ENCODE peak calls at places on chromosomes 6 and 20, in seven cellular contexts. W, H, U, N, A, P and D are unnamed samples.

GRCh38 chr6:82781805-82782204 is 283.8 kb downstream of the UBE3D start:
- DNase-seq in U (no peak), P (no peak), A (no peak), N (no peak), H (no peak), W (no peak), D (no peak)

GRCh38 chr6:142395768-142396231 is 94.0 kb downstream of the ADGRG6 start:
- DNase-seq in H (no peak), P (no peak), U (no peak), N (no peak), A (no peak), W (no peak), D (no peak)

GRCh38 chr20:50913976-50914375 is 17.3 kb downstream of the ADNP start:
- DNase-seq in N (no peak), A (no peak), U (no peak), H (no peak), P (peak), W (no peak), D (peak)

GRCh38 chr6:136635615-136636014 is 85.4 kb upstream of the MAP7 start:
- DNase-seq in P (no peak), A (no peak), H (no peak), U (no peak), W (no peak), N (no peak), D (no peak)

GRCh38 chr20:35956616-35957015 is 2.3 kb upstream of the SCAND1 start:
- DNase-seq in P (no peak), A (no peak), N (no peak), W (no peak), H (no peak), U (no peak), D (no peak)

GRCh38 chr6:79868098-79868722 is 79.1 kb downstream of the ELOVL4 start:
- DNase-seq in W (no peak), P (peak), N (peak), H (no peak), U (no peak), A (peak), D (peak)

GRCh38 chr20:44776977-44777376 is 31.3 kb downstream of the KCNK15 start:
- DNase-seq in W (no peak), N (peak), U (no peak), A (no peak), H (no peak), P (peak), D (no peak)

GRCh38 chr6:37731888-37732287 is 34.2 kb upstream of the MDGA1 start:
- DNase-seq in A (peak), P (peak), N (peak), W (no peak), H (no peak), U (no peak), D (no peak)

GRCh38 chr20:21510995-21511394 is 2.9 kb downstream of the NKX2-2 start:
- DNase-seq in U (no peak), P (no peak), W (no peak), A (no peak), H (no peak), N (peak), D (no peak)

GRCh38 chr6:170110201-170111140 is 180.4 kb downstream of the DLL1 start:
- DNase-seq in N (peak), W (peak), P (no peak), H (no peak), A (no peak), U (no peak), D (no peak)

GRCh38 chr6:129475477-129476247 is 234.3 kb downstream of the ARHGAP18 start:
- DNase-seq in A (no peak), H (no peak), N (peak), U (no peak), P (no peak), W (no peak), D (no peak)

GRCh38 chr20:62395311-62396242 is 8.7 kb downstream of the RPS21 start:
- DNase-seq in U (no peak), N (no peak), A (no peak), W (no peak), H (no peak), P (no peak), D (no peak)

GRCh38 chr6:4687989-4688947 is 87.9 kb upstream of the CDYL start:
- DNase-seq in H (no peak), W (no peak), P (peak), U (no peak), N (no peak), A (no peak), D (peak)

GRCh38 chr6:11324453-11325023 is 92.1 kb upstream of the NEDD9 start:
- DNase-seq in A (no peak), N (no peak), H (no peak), W (no peak), P (no peak), U (no peak), D (no peak)

GRCh38 chr6:30601815-30602641 is 15.0 kb downstream of the PPP1R10 start:
- DNase-seq in P (no peak), N (no peak), W (no peak), U (no peak), H (no peak), A (no peak), D (no peak)

GRCh38 chr6:134787261-134787871 is 162.5 kb downstream of the ALDH8A1 start:
- DNase-seq in P (no peak), W (no peak), N (no peak), A (no peak), H (no peak), U (no peak), D (no peak)

GRCh38 chr6:1176595-1176994 is 135.3 kb upstream of the FOXQ1 start:
- DNase-seq in N (no peak), A (no peak), W (no peak), U (no peak), P (no peak), H (no peak), D (no peak)

GRCh38 chr6:163187201-163187600 is 227.3 kb upstream of the QKI start:
- DNase-seq in N (no peak), H (no peak), P (no peak), U (no peak), W (no peak), A (no peak), D (no peak)

GRCh38 chr6:89895273-89895874 is 1.1 kb downstream of the GJA10 start:
- DNase-seq in W (no peak), U (no peak), N (peak), P (peak), H (no peak), A (no peak), D (peak)

GRCh38 chr6:143634486-143634885 is 43.3 kb upstream of the PHACTR2 start:
- DNase-seq in P (no peak), A (no peak), W (no peak), H (no peak), U (no peak), N (no peak), D (no peak)

GRCh38 chr6:141153563-141153962 is 979.2 kb upstream of the GJE1 start:
- DNase-seq in P (no peak), W (no peak), H (no peak), A (peak), U (no peak), N (no peak), D (no peak)

GRCh38 chr6:157110620-157111019 is 212.7 kb downstream of the TMEM242 start:
- DNase-seq in H (no peak), W (no peak), P (no peak), U (no peak), N (no peak), A (no peak), D (peak)

GRCh38 chr6:131213501-131213990 is 78.3 kb downstream of the AKAP7 start:
- DNase-seq in N (peak), A (no peak), H (no peak), W (no peak), P (no peak), U (no peak), D (peak)

GRCh38 chr6:157314705-157315321 is 8.5 kb downstream of the TMEM242 start:
- DNase-seq in U (no peak), H (no peak), W (no peak), A (peak), P (peak), N (no peak), D (peak)

GRCh38 chr6:9516207-9516606 is 898.7 kb downstream of the TFAP2A start:
- DNase-seq in U (no peak), H (no peak), N (peak), P (no peak), W (no peak), A (no peak), D (peak)

GRCh38 chr6:158707826-158708225 is 58.0 kb downstream of the SYTL3 start:
- DNase-seq in W (peak), H (no peak), U (peak), P (no peak), N (peak), A (peak), D (no peak)

GRCh38 chr20:51767867-51768758 is at the start of gene ATP9A:
- DNase-seq in N (peak), H (peak), P (no peak), A (no peak), W (peak), U (peak), D (no peak)

GRCh38 chr6:51737580-51738360 is 349.6 kb downstream of the PKHD1 start:
- DNase-seq in P (no peak), W (no peak), U (no peak), H (no peak), A (no peak), N (no peak), D (no peak)

GRCh38 chr6:99543968-99544367 is 24.5 kb downstream of the CCNC start:
- DNase-seq in W (no peak), N (no peak), A (no peak), U (no peak), H (no peak), P (no peak), D (no peak)

GRCh38 chr20:3218307-3218988 is 9.2 kb downstream of the ITPA start:
- DNase-seq in H (peak), P (peak), U (no peak), N (peak), A (peak), W (peak), D (no peak)

GRCh38 chr6:7229376-7230326 is 83.3 kb downstream of the SSR1 start:
- DNase-seq in W (no peak), H (no peak), A (no peak), U (no peak), N (peak), P (no peak), D (no peak)

GRCh38 chr6:43308990-43309477 is 408 bp upstream of the CRIP3 start:
- DNase-seq in W (no peak), H (no peak), A (no peak), U (no peak), P (no peak), N (no peak), D (no peak)

GRCh38 chr6:43307451-43308100 is 1.1 kb downstream of the CRIP3 start:
- DNase-seq in W (no peak), N (no peak), H (no peak), P (no peak), A (no peak), U (no peak), D (no peak)

GRCh38 chr6:43310137-43310536 is 1.5 kb upstream of the CRIP3 start:
- DNase-seq in W (no peak), P (no peak), U (no peak), N (no peak), A (no peak), H (no peak), D (no peak)

GRCh38 chr6:43306086-43306485 is 2.5 kb downstream of the CRIP3 start:
- DNase-seq in P (no peak), U (no peak), N (no peak), A (no peak), H (no peak), W (no peak), D (no peak)

DNA sequence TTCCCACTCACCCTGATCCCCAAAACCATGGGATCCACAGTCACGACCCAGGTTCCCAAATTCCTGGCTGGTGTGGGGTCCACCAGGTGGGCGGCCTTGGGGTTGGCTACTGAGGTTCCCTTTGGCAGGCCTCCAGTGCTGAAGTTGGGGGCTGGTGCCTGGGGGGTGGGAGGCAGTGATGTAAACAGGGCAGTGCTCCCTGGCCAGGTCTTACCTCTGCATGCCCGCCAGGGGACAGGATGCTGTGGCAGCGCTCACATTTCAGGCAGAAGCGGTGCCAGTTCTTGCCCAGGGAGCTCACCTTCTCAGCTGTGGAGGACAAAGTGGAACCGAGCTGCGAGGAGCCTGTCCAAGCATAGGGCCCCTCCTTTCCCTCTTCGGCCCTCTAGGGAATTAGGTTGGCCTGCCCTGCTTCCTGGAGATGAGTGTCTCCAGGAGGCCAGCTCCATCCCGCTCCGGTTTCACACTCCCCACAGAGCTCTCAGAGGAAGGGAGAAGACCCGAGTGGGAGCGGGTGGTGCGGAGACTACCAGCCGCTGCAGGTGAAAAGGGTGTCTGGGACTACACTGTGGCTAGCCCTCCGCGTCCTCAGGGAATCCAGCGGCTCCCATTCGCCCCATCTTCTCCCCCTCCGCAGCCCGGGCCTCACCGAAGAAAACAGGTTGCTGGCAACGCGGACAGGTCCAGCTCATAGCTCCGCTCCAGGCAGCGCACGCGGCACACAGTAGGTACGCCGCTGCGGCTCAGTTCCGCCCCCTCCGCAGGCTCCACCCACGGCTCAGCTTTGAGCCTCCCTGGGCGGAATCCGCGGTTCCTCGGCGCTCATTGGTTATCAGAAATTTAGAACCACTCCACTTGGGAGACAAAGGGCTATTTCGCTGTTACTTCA is at the start of gene CRIP3:
- DNase-seq in N (peak), U (no peak), P (peak), A (peak), H (peak), W (peak), D (no peak)
- TF ChIP-seq CTCF in N (peak), U (no peak), P (peak), A (peak), H (peak), W (no peak), D (peak)

GRCh38 chr6:117110737-117111136 is 154.6 kb upstream of the VGLL2 start:
- DNase-seq in P (no peak), A (no peak), W (no peak), U (no peak), H (no peak), N (peak), D (no peak)
- H3K27ac ChIP-seq in P (no peak), A (no peak), W (no peak), U (no peak), H (no peak), N (no peak), D (no peak)

GRCh38 chr6:14192186-14192788 is 74.7 kb downstream of the CD83 start:
- DNase-seq in N (no peak), H (no peak), U (no peak), P (no peak), A (no peak), W (no peak), D (no peak)
- TF ChIP-seq CTCF in N (no peak), H (peak), U (no peak), P (peak), A (peak), W (peak), D (no peak)

GRCh38 chr6:146651482-146651863 is 52.7 kb downstream of the ADGB start:
- DNase-seq in U (no peak), P (no peak), W (no peak), A (no peak), N (no peak), H (no peak), D (no peak)

DNA sequence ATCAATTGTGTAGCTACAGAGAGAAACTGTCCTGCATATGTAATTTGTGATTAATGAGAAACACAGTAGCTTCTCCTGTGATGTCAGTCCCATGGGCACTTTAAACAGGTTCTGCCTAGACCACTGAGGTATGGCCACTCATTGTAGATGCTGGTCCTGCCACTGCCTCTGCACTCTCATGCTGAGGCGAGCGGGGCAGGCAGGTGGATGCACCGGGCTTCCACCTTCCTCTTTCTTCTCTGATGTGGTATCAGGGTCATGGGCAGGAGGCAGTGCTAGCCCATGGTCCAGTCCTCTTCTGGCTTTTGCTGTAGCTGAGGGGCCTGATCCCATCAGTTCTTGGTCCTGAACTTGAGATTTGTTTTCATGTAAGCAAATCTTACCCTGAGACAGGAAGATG is 58.7 kb downstream of the ADGB start:
- DNase-seq in W (no peak), A (no peak), P (no peak), H (no peak), U (no peak), N (no peak), D (no peak)
- H3K27ac ChIP-seq in W (no peak), A (no peak), P (no peak), H (no peak), U (no peak), N (no peak), D (no peak)